ENCODE peak calls at places on chromosome X, in nine cellular contexts. R, P, N, L, C, D, T, F and H are unnamed samples.

GRCh38 chrX:114626323-114626722 is 42.4 kb downstream of the HTR2C start:
- DNase-seq in R (peak), P (peak), N (no peak), L (no peak), C (peak), D (no peak), T (peak), F (no peak), H (no peak)

GRCh38 chrX:116239944-116240391 is 69.4 kb downstream of the AGTR2 start:
- DNase-seq in R (no peak), P (peak), N (no peak), L (no peak), C (no peak), D (no peak), T (no peak), F (no peak), H (no peak)

GRCh38 chrX:155329293-155329692 is 5.1 kb downstream of the CLIC2 start:
- DNase-seq in R (no peak), P (no peak), N (no peak), L (no peak), C (no peak), D (no peak), T (no peak), F (no peak), H (no peak)

GRCh38 chrX:102835504-102836146 is 101.4 kb upstream of the RAB40AL start:
- DNase-seq in R (peak), P (peak), N (peak), L (no peak), C (peak), D (no peak), T (peak), F (no peak), H (no peak)

GRCh38 chrX:101232316-101232715 is 12.7 kb downstream of the DRP2 start:
- DNase-seq in R (no peak), P (no peak), N (no peak), L (no peak), C (no peak), D (no peak), T (no peak), F (no peak), H (no peak)

GRCh38 chrX:72641601-72642000 is 69.0 kb upstream of the HDAC8 start:
- DNase-seq in R (no peak), P (peak), N (no peak), L (no peak), C (no peak), D (no peak), T (no peak), F (no peak), H (no peak)

GRCh38 chrX:111365770-111366325 is 46.1 kb downstream of the DCX start:
- DNase-seq in R (no peak), P (no peak), N (no peak), L (no peak), C (no peak), D (no peak), T (no peak), F (no peak), H (no peak)

GRCh38 chrX:133269168-133269567 is 51.0 kb upstream of the TFDP3 start:
- DNase-seq in R (no peak), P (no peak), N (no peak), L (no peak), C (no peak), D (no peak), T (no peak), F (no peak), H (no peak)

GRCh38 chrX:125150231-125150630 is 169.4 kb upstream of the TEX13C start:
- DNase-seq in R (no peak), P (peak), N (no peak), L (no peak), C (no peak), D (no peak), T (no peak), F (no peak), H (no peak)

GRCh38 chrX:40496728-40497127 is 84.0 kb upstream of the ATP6AP2 start:
- DNase-seq in R (peak), P (no peak), N (no peak), L (peak), C (no peak), D (no peak), T (peak), F (no peak), H (no peak)

GRCh38 chrX:14362731-14363130 is 166.6 kb upstream of the GLRA2 start:
- DNase-seq in R (no peak), P (no peak), N (no peak), L (no peak), C (no peak), D (no peak), T (no peak), F (no peak), H (no peak)

GRCh38 chrX:33336783-33337182 is 125.4 kb upstream of the DMD start:
- DNase-seq in R (peak), P (peak), N (peak), L (no peak), C (peak), D (no peak), T (no peak), F (no peak), H (no peak)

GRCh38 chrX:64758047-64758446 is 218.2 kb downstream of the ZC4H2 start:
- DNase-seq in R (no peak), P (no peak), N (no peak), L (no peak), C (no peak), D (no peak), T (no peak), F (no peak), H (no peak)

GRCh38 chrX:20067709-20068315 is 48.9 kb downstream of the MAP7D2 start:
- DNase-seq in R (peak), P (peak), N (no peak), L (peak), C (peak), D (peak), T (peak), F (no peak), H (peak)

GRCh38 chrX:20412871-20413486 is 146.3 kb upstream of the RPS6KA3 start:
- DNase-seq in R (peak), P (no peak), N (no peak), L (peak), C (no peak), D (no peak), T (no peak), F (peak), H (no peak)

GRCh38 chrX:121782976-121783375 is 735.6 kb downstream of the GLUD2 start:
- DNase-seq in R (no peak), P (no peak), N (no peak), L (no peak), C (no peak), D (no peak), T (no peak), F (no peak), H (no peak)

GRCh38 chrX:74422576-74423288 is 1.4 kb downstream of the SLC16A2 start:
- DNase-seq in R (peak), P (peak), N (peak), L (peak), C (peak), D (peak), T (peak), F (no peak), H (peak)

GRCh38 chrX:10048076-10048475 is 80.9 kb downstream of the CLDN34 start:
- DNase-seq in R (no peak), P (no peak), N (no peak), L (no peak), C (peak), D (no peak), T (peak), F (no peak), H (no peak)

GRCh38 chrX:48498374-48498809 is 10.4 kb upstream of the PORCN start:
- DNase-seq in R (no peak), P (peak), N (no peak), L (no peak), C (peak), D (no peak), T (peak), F (no peak), H (no peak)

GRCh38 chrX:9342581-9343051 is 122.2 kb upstream of the TBL1X start:
- DNase-seq in R (peak), P (peak), N (peak), L (peak), C (peak), D (peak), T (peak), F (peak), H (peak)

GRCh38 chrX:56745019-56745418 is 16.0 kb downstream of the NBDY start:
- DNase-seq in R (no peak), P (peak), N (no peak), L (no peak), C (peak), D (no peak), T (no peak), F (no peak), H (no peak)

GRCh38 chrX:38513087-38513742 is 48.1 kb upstream of the TSPAN7 start:
- DNase-seq in R (no peak), P (peak), N (peak), L (no peak), C (no peak), D (no peak), T (no peak), F (no peak), H (no peak)

GRCh38 chrX:25007059-25008053 is 8.4 kb downstream of the ARX start:
- DNase-seq in R (no peak), P (no peak), N (no peak), L (no peak), C (no peak), D (no peak), T (no peak), F (no peak), H (no peak)

GRCh38 chrX:40418413-40419195 is 162.2 kb upstream of the ATP6AP2 start:
- DNase-seq in R (peak), P (no peak), N (no peak), L (no peak), C (no peak), D (no peak), T (no peak), F (no peak), H (no peak)

GRCh38 chrX:131058136-131058868 is at the start of gene ARHGAP36:
- DNase-seq in R (no peak), P (no peak), N (no peak), L (no peak), C (no peak), D (no peak), T (no peak), F (no peak), H (no peak)

GRCh38 chrX:40132751-40133150 is 35.0 kb upstream of the BCOR start:
- DNase-seq in R (no peak), P (peak), N (no peak), L (peak), C (peak), D (no peak), T (peak), F (no peak), H (peak)

GRCh38 chrX:47564438-47565085 is 3.6 kb downstream of the ARAF start:
- DNase-seq in R (peak), P (no peak), N (no peak), L (no peak), C (no peak), D (no peak), T (no peak), F (no peak), H (no peak)

GRCh38 chrX:139204903-139205667 is 325.5 kb upstream of the F9 start:
- DNase-seq in R (peak), P (peak), N (no peak), L (peak), C (no peak), D (no peak), T (peak), F (no peak), H (no peak)

GRCh38 chrX:10447577-10448214 is 172.7 kb downstream of the MID1 start:
- DNase-seq in R (no peak), P (no peak), N (no peak), L (no peak), C (no peak), D (no peak), T (peak), F (no peak), H (no peak)

GRCh38 chrX:153413731-153414130 is 2.5 kb downstream of the ZFP92 start:
- DNase-seq in R (no peak), P (no peak), N (no peak), L (no peak), C (no peak), D (no peak), T (no peak), F (no peak), H (no peak)

GRCh38 chrX:112087545-112087944 is 5.0 kb upstream of the TRPC5 start:
- DNase-seq in R (no peak), P (no peak), N (no peak), L (no peak), C (no peak), D (no peak), T (no peak), F (no peak), H (no peak)

GRCh38 chrX:66677430-66677829 is 38.6 kb upstream of the EDA2R start:
- DNase-seq in R (no peak), P (peak), N (no peak), L (no peak), C (peak), D (no peak), T (no peak), F (no peak), H (no peak)

GRCh38 chrX:37314526-37314925 is 34.6 kb upstream of the PRRG1 start:
- DNase-seq in R (no peak), P (no peak), N (no peak), L (no peak), C (peak), D (no peak), T (peak), F (no peak), H (no peak)

GRCh38 chrX:124349054-124349453 is 2.7 kb downstream of the SH2D1A start:
- DNase-seq in R (no peak), P (no peak), N (no peak), L (no peak), C (no peak), D (no peak), T (no peak), F (no peak), H (no peak)

GRCh38 chrX:96140796-96141195 is 543.8 kb upstream of the DIAPH2 start:
- DNase-seq in R (no peak), P (no peak), N (no peak), L (no peak), C (no peak), D (no peak), T (no peak), F (no peak), H (no peak)

GRCh38 chrX:20988118-20988517 is 386.1 kb upstream of the CNKSR2 start:
- DNase-seq in R (no peak), P (peak), N (no peak), L (no peak), C (no peak), D (no peak), T (no peak), F (no peak), H (no peak)

GRCh38 chrX:134551365-134552095 is 91.6 kb downstream of the HPRT1 start:
- DNase-seq in R (no peak), P (no peak), N (no peak), L (no peak), C (peak), D (no peak), T (no peak), F (no peak), H (no peak)